ENCODE peak calls at places on chromosomes 6 and 20, in four cellular contexts. E is GM12878, X is K562, G is HepG2. Y is an unnamed sample.

GRCh38 chr20:7399575-7399974 is 540.7 kb downstream of the HAO1 start:
- DNase-seq in X (no peak), G (no peak), E (no peak), Y (no peak)

GRCh38 chr6:12472601-12473038 is 182.5 kb downstream of the EDN1 start:
- DNase-seq in E (no peak), G (peak), X (no peak), Y (no peak)

GRCh38 chr6:14211596-14211961 is 94.0 kb downstream of the CD83 start:
- DNase-seq in G (peak), E (no peak), X (peak), Y (no peak)

GRCh38 chr20:31691646-31692275 is 30.9 kb downstream of the BCL2L1 start:
- DNase-seq in G (no peak), X (peak), E (no peak), Y (no peak)

GRCh38 chr20:4787069-4787468 is 65.4 kb downstream of the PRND start:
- DNase-seq in X (no peak), G (no peak), E (no peak), Y (no peak)

GRCh38 chr6:166774292-166774691 is 147.2 kb upstream of the RPS6KA2 start:
- DNase-seq in E (no peak), G (no peak), X (no peak), Y (no peak)

GRCh38 chr6:101730954-101731353 is 337.4 kb downstream of the GRIK2 start:
- DNase-seq in X (no peak), E (no peak), G (no peak), Y (no peak)

GRCh38 chr6:159043236-159043635 is 1.6 kb downstream of the TAGAP start:
- DNase-seq in X (no peak), G (no peak), E (no peak), Y (no peak)

GRCh38 chr20:45226287-45226686 is 5.1 kb downstream of the SEMG2 start:
- DNase-seq in E (no peak), X (no peak), G (no peak), Y (no peak)

GRCh38 chr6:44263357-44264100 is 1.8 kb downstream of the NFKBIE start:
- DNase-seq in G (no peak), E (no peak), X (no peak), Y (peak)

GRCh38 chr6:142943746-142944125 is 1.2 kb downstream of the HIVEP2 start:
- DNase-seq in E (no peak), X (no peak), G (peak), Y (peak)

GRCh38 chr6:135922746-135923145 is 71.2 kb downstream of the PDE7B start:
- DNase-seq in X (no peak), G (no peak), E (no peak), Y (no peak)

GRCh38 chr6:65642776-65643175 is 64.2 kb downstream of the EYS start:
- DNase-seq in E (no peak), G (no peak), X (no peak), Y (no peak)

GRCh38 chr6:142802124-142802523 is 142.9 kb downstream of the HIVEP2 start:
- DNase-seq in E (no peak), X (no peak), G (peak), Y (peak)

GRCh38 chr6:131379951-131380350 is 193.1 kb upstream of the ARG1 start:
- DNase-seq in X (no peak), G (no peak), E (no peak), Y (no peak)

GRCh38 chr20:40683221-40683893 is 5.7 kb downstream of the MAFB start:
- DNase-seq in G (no peak), E (no peak), X (no peak), Y (no peak)

GRCh38 chr6:57158658-57159057 is 13.5 kb upstream of the BAG2 start:
- DNase-seq in E (no peak), G (no peak), X (no peak), Y (no peak)

GRCh38 chr20:58547527-58548475 is 32.6 kb upstream of the APCDD1L start:
- DNase-seq in E (no peak), G (no peak), X (no peak), Y (no peak)

GRCh38 chr20:18031888-18032509 is 25.7 kb downstream of the OVOL2 start:
- DNase-seq in G (no peak), X (no peak), E (no peak), Y (no peak)

GRCh38 chr20:44034965-44035635 is 120.4 kb downstream of the TOX2 start:
- DNase-seq in G (no peak), X (no peak), E (no peak), Y (no peak)

GRCh38 chr20:62246872-62247652 is 8.7 kb downstream of the OSBPL2 start:
- DNase-seq in G (peak), X (no peak), E (no peak), Y (no peak)

GRCh38 chr6:43947860-43948259 is 177.8 kb downstream of the VEGFA start:
- DNase-seq in G (no peak), X (no peak), E (no peak), Y (no peak)

GRCh38 chr6:57276946-57277345 is 40.5 kb upstream of the PRIM2 start:
- DNase-seq in X (no peak), G (no peak), E (no peak), Y (no peak)

GRCh38 chr6:25054469-25054868 is 118.7 kb upstream of the RIPOR2 start:
- DNase-seq in G (no peak), E (no peak), X (no peak), Y (no peak)

GRCh38 chr6:33686981-33687975 is 24.2 kb downstream of the UQCC2 start:
- DNase-seq in X (no peak), G (no peak), E (no peak), Y (no peak)

GRCh38 chr20:51178153-51178552 is 155.2 kb upstream of the KCNG1 start:
- DNase-seq in G (no peak), E (no peak), X (no peak), Y (no peak)

GRCh38 chr6:130661077-130661476 is 166.1 kb upstream of the SMLR1 start:
- DNase-seq in E (no peak), G (no peak), X (no peak), Y (no peak)

GRCh38 chr6:4351857-4352669 is 216.7 kb upstream of the ECI2 start:
- DNase-seq in G (no peak), X (no peak), E (no peak), Y (peak)

GRCh38 chr6:96899019-96899418 is 1.3 kb upstream of the NDUFAF4 start:
- DNase-seq in X (no peak), E (no peak), G (peak), Y (peak)

GRCh38 chr6:158642097-158642601 is 2.4 kb downstream of the DYNLT1 start:
- DNase-seq in G (no peak), X (no peak), E (no peak), Y (no peak)

GRCh38 chr20:37529214-37529967 is 1.7 kb upstream of the BLCAP start:
- DNase-seq in X (no peak), G (peak), E (no peak), Y (peak)

GRCh38 chr20:184288-184687 is 5.2 kb downstream of the DEFB128 start:
- DNase-seq in E (no peak), G (no peak), X (no peak), Y (no peak)

GRCh38 chr6:166435574-166435973 is 52.8 kb upstream of the MPC1 start:
- DNase-seq in X (no peak), E (no peak), G (no peak), Y (no peak)

GRCh38 chr6:3561745-3562144 is 104.9 kb upstream of the SLC22A23 start:
- DNase-seq in G (peak), X (no peak), E (no peak), Y (peak)

GRCh38 chr6:55668625-55669024 is 89.6 kb upstream of the HMGCLL1 start:
- DNase-seq in G (no peak), E (no peak), X (no peak), Y (no peak)
- TF ChIP-seq MYC in G (no peak), E (no peak), X (no peak), Y (no peak)

GRCh38 chr6:29705389-29706231 is 17.6 kb upstream of the HLA-F start:
- DNase-seq in E (no peak), X (peak), G (peak), Y (peak)

GRCh38 chr6:29710281-29710941 is 12.8 kb upstream of the HLA-F start:
- DNase-seq in E (no peak), G (no peak), X (no peak), Y (no peak)

GRCh38 chr6:29709178-29709576 is 14.1 kb upstream of the HLA-F start:
- DNase-seq in E (no peak), X (no peak), G (no peak), Y (no peak)

GRCh38 chr6:29702519-29703103 is 20.6 kb upstream of the HLA-F start:
- DNase-seq in X (peak), E (no peak), G (peak), Y (peak)

GRCh38 chr6:29708432-29709177 is 14.6 kb upstream of the HLA-F start:
- DNase-seq in X (no peak), E (peak), G (no peak), Y (no peak)
- TF ChIP-seq ESRRA in X (no peak), E (no peak), G (no peak), Y (no peak)

GRCh38 chr20:59985864-59986263 is 27.6 kb downstream of the CDH26 start:
- DNase-seq in G (no peak), E (no peak), X (peak), Y (no peak)

GRCh38 chr20:59992531-59992930 is 34.3 kb downstream of the CDH26 start:
- DNase-seq in E (no peak), X (no peak), G (no peak), Y (no peak)

GRCh38 chr20:59987135-59987534 is 28.9 kb downstream of the CDH26 start:
- DNase-seq in X (no peak), E (no peak), G (no peak), Y (no peak)

GRCh38 chr20:59984551-59984950 is 26.3 kb downstream of the CDH26 start:
- DNase-seq in E (no peak), G (no peak), X (no peak), Y (no peak)

GRCh38 chr20:59988141-59988540 is 29.9 kb downstream of the CDH26 start:
- DNase-seq in X (no peak), G (no peak), E (no peak), Y (peak)
- TF ChIP-seq MYC in X (no peak), G (no peak), E (no peak), Y (no peak)

DNA sequence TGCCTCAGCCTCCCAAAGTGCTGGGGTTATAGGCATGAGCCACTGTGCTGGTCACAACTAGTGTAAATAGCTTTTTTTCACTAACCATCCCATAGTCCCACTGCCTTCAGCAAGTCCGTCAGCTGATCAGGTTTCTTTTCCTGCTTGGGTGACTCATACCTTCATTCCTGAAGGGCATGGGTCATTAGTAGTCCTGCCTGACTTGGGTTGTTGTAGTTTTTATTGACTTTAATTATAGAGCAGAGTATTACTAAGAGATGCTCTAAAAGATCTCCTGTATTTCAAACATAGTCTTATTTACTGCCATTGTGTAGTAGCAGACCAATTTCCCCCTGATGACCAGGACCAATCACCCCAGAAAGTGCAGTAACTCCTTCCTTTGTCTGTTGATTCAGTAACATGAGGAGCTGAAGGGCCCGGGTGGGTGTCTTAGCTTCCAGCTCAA is 25.8 kb downstream of the HLA-C start:
- DNase-seq in X (no peak), G (peak), E (no peak), Y (peak)
- TF ChIP-seq ESRRA in X (no peak), G (no peak), E (no peak), Y (no peak)